ENCODE peak calls at places on chromosomes 2 and 18, in nine cellular contexts. K is progenitor cell of endocrine pancreas, J is choroid plexus epithelial cell, B is GM23338, E is neural crest cell, Q is mesothelial cell of epicardium, L is Calu3, M is endothelial cell, C is cardiac fibroblast. R is an unnamed sample.
A peak's percentile ranks its signal among the peaks of the same experiment; 100 is the strongest.

GRCh38 chr18:22475426-22476100 is 57.8 kb upstream of the CTAGE1 start:
- DNase-seq in K (no peak), J (no peak), B (no peak), E (no peak), Q (no peak), L (no peak), M (no peak), C (no peak), R (no peak)

GRCh38 chr2:24075259-24075658 is 867 bp downstream of the SF3B6 start:
- DNase-seq in K (no peak), J (peak; percentile 9), B (no peak), E (no peak), Q (no peak), L (no peak), M (no peak), C (no peak), R (no peak)

GRCh38 chr2:54059504-54059903 is 55.9 kb upstream of the ACYP2 start:
- DNase-seq in K (no peak), J (no peak), B (no peak), E (no peak), Q (no peak), L (no peak), M (no peak), C (peak; percentile 30), R (no peak)

GRCh38 chr18:22467760-22468553 is 50.2 kb upstream of the CTAGE1 start:
- DNase-seq in K (no peak), J (peak; percentile 96), B (no peak), E (no peak), Q (no peak), L (peak; percentile 71), M (no peak), C (peak; percentile 100), R (no peak)

GRCh38 chr2:241103176-241103595 is 1.1 kb upstream of the MTERF4 start:
- DNase-seq in K (no peak), J (no peak), B (no peak), E (no peak), Q (no peak), L (no peak), M (no peak), C (no peak), R (no peak)

GRCh38 chr2:15726321-15727057 is 134.8 kb downstream of the DDX1 start:
- DNase-seq in K (no peak), J (no peak), B (no peak), E (no peak), Q (no peak), L (no peak), M (no peak), C (no peak), R (no peak)

GRCh38 chr2:203751886-203752285 is 45.4 kb downstream of the CD28 start:
- DNase-seq in K (no peak), J (peak; percentile 45), B (no peak), E (no peak), Q (no peak), L (no peak), M (no peak), C (peak; percentile 73), R (no peak)

GRCh38 chr2:226652388-226652787 is 147.2 kb downstream of the IRS1 start:
- DNase-seq in K (no peak), J (peak; percentile 97), B (no peak), E (no peak), Q (no peak), L (peak; percentile 63), M (no peak), C (peak; percentile 98), R (no peak)

GRCh38 chr2:137050949-137051348 is 285.6 kb downstream of the THSD7B start:
- DNase-seq in K (no peak), J (peak; percentile 2), B (peak; percentile 47), E (no peak), Q (no peak), L (no peak), M (no peak), C (peak; percentile 10), R (no peak)

GRCh38 chr2:37779611-37780010 is 108.2 kb upstream of the CDC42EP3 start:
- DNase-seq in K (no peak), J (no peak), B (no peak), E (no peak), Q (no peak), L (no peak), M (no peak), C (no peak), R (no peak)

GRCh38 chr2:120395686-120396518 is 50.0 kb downstream of the INHBB start:
- DNase-seq in K (no peak), J (no peak), B (no peak), E (no peak), Q (peak; percentile 72), L (no peak), M (no peak), C (no peak), R (no peak)

GRCh38 chr2:18630101-18630500 is 40.7 kb upstream of the NT5C1B start:
- DNase-seq in K (no peak), J (peak; percentile 69), B (no peak), E (no peak), Q (no peak), L (no peak), M (no peak), C (peak; percentile 81), R (no peak)

GRCh38 chr18:36662000-36662399 is 166.8 kb downstream of the TPGS2 start:
- DNase-seq in K (no peak), J (peak; percentile 9), B (peak; percentile 75), E (no peak), Q (no peak), L (peak; percentile 6), M (peak; percentile 19), C (peak; percentile 25), R (no peak)

GRCh38 chr2:204505946-204506345 is 39.3 kb upstream of the PARD3B start:
- DNase-seq in K (no peak), J (peak; percentile 35), B (no peak), E (no peak), Q (no peak), L (no peak), M (no peak), C (peak; percentile 76), R (no peak)

GRCh38 chr2:195472835-195473234 is 184.2 kb upstream of the SLC39A10 start:
- DNase-seq in K (no peak), J (no peak), B (no peak), E (no peak), Q (no peak), L (no peak), M (no peak), C (no peak), R (no peak)

GRCh38 chr18:14978962-14979535 is 231.1 kb downstream of the ANKRD30B start:
- DNase-seq in K (no peak), J (peak; percentile 14), B (peak; percentile 25), E (no peak), Q (no peak), L (peak; percentile 66), M (peak; percentile 80), C (peak; percentile 47), R (no peak)
- TF ChIP-seq CTCF in K (no peak), J (peak; percentile 22), B (peak; percentile 34), E (no peak), Q (no peak), L (peak; percentile 47), M (peak; percentile 43), C (peak; percentile 39), R (no peak)

GRCh38 chr18:75959150-75959549 is 531.6 kb upstream of the SMIM21 start:
- DNase-seq in K (no peak), J (no peak), B (no peak), E (no peak), Q (no peak), L (no peak), M (no peak), C (no peak), R (no peak)

GRCh38 chr18:75962177-75962576 is 532.9 kb downstream of the ZNF516 start:
- DNase-seq in K (no peak), J (no peak), B (no peak), E (no peak), Q (no peak), L (no peak), M (no peak), C (no peak), R (no peak)

DNA sequence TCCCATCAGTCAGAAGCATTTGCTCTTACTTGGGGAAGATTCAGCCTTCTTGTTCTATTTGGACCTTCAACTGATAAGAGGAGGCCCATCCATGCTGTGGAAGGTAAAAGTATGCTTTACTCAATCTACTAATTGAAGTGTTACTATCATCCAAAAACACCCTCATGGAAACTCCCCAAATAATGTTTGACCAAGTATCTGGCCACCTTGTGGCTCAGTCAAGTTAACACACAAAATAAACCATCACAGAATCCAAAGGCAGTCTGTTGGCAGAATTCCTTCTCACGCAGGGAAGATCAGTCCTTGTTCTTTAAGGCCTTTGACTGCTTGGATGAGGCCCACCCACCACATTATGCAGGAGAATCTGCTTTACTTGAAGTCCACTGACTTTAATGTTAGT is 531.2 kb upstream of the SMIM21 start:
- DNase-seq in K (no peak), J (no peak), B (peak; percentile 40), E (no peak), Q (no peak), L (no peak), M (no peak), C (no peak), R (no peak)
- TF ChIP-seq CTCF in K (no peak), J (no peak), B (peak; percentile 44), E (peak; percentile 29), Q (no peak), L (no peak), M (no peak), C (no peak), R (peak; percentile 24)

DNA sequence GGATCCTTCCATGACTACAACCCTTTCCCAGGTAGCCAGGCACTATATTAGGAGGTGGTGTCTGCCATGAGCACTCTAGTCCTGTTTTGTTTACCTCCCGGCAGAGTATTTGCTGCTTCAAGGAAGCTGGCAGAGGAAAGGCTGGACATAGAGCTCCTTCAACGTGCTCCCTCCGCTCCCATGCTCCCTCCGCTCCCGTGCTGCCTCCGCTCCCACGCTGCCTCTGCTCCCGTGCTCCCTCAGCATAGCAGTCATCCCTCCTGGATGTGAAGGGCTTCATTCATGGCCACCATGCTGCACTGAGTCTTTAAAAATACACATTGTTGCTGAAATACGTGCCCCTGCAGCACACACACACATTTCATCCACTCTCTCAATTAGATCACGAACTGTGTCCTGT is 181.9 kb upstream of the MYT1L start:
- DNase-seq in K (no peak), J (no peak), B (no peak), E (no peak), Q (no peak), L (no peak), M (no peak), C (no peak), R (no peak)
- TF ChIP-seq CTCF in K (no peak), J (no peak), B (no peak), E (no peak), Q (no peak), L (no peak), M (no peak), C (no peak), R (no peak)

GRCh38 chr2:34738691-34739090 is 1139.6 kb upstream of the FAM98A start:
- DNase-seq in K (no peak), J (no peak), B (peak; percentile 66), E (peak; percentile 4), Q (no peak), L (peak; percentile 6), M (peak; percentile 52), C (no peak), R (no peak)
- TF ChIP-seq CTCF in K (peak; percentile 56), J (no peak), B (peak; percentile 80), E (peak; percentile 47), Q (no peak), L (no peak), M (peak; percentile 60), C (no peak), R (no peak)